ENCODE peak calls at places on chromosomes 12 and 14, in eight cellular contexts. R is NCI-H748 treated with DMSO at 0.1 percent for 48 hours; M is anterior cingulate cortex; B is cerebellum; U is D341Med; H is stimulated activated CD4-positive, alpha-beta T cell treated with anti-CD3 and anti-CD28 coated beads, Interleukin-12 subunit alpha, Interleukin-12 subunit beta, amount 100 ng/mL, for 24 hours; W is trophoblast cell; V is activated CD8-positive, alpha-beta memory T cell treated with anti-CD3 and anti-CD28 coated beads for 4 hours. K is an unnamed sample.

GRCh38 chr14:101007765-101008164 is 104.2 kb upstream of the RTL1 start:
- DNase-seq in W (no peak), H (no peak), R (no peak), U (no peak), M (no peak), B (no peak), V (no peak), K (no peak)

GRCh38 chr12:125079943-125080645 is 14.9 kb downstream of the AACS start:
- DNase-seq in B (no peak), M (peak), U (peak), W (peak), V (no peak), H (no peak), R (no peak), K (no peak)

GRCh38 chr12:34275129-34275528 is 252.8 kb downstream of the ALG10 start:
- DNase-seq in W (no peak), H (no peak), R (no peak), M (no peak), B (no peak), V (no peak), U (peak), K (no peak)

GRCh38 chr14:53845813-53846693 is 110.6 kb downstream of the BMP4 start:
- DNase-seq in V (no peak), W (peak), H (no peak), U (no peak), B (no peak), M (no peak), R (no peak), K (no peak)

GRCh38 chr14:35438910-35439713 is 34.6 kb upstream of the NFKBIA start:
- DNase-seq in U (peak), M (no peak), R (peak), B (no peak), W (peak), V (no peak), H (no peak), K (no peak)

GRCh38 chr12:107458163-107458562 is 227.4 kb upstream of the PWP1 start:
- DNase-seq in U (no peak), M (no peak), V (no peak), W (no peak), H (no peak), R (no peak), B (no peak), K (no peak)

GRCh38 chr12:119182701-119183493 is 4.2 kb downstream of the HSPB8 start:
- DNase-seq in U (no peak), V (no peak), H (no peak), W (peak), R (no peak), M (peak), B (no peak), K (no peak)

GRCh38 chr12:112130461-112130998 is 5.2 kb downstream of the TRAFD1 start:
- DNase-seq in R (no peak), B (no peak), H (no peak), M (no peak), W (peak), V (no peak), U (no peak), K (no peak)

GRCh38 chr14:68636597-68636996 is 156.3 kb downstream of the ZFP36L1 start:
- DNase-seq in U (no peak), H (no peak), M (no peak), B (no peak), V (no peak), W (no peak), R (no peak), K (peak)

GRCh38 chr12:49702676-49703228 is 4.5 kb downstream of the FMNL3 start:
- DNase-seq in U (no peak), R (no peak), H (no peak), V (no peak), B (no peak), M (no peak), W (no peak), K (no peak)

GRCh38 chr12:82300611-82301010 is 57.6 kb downstream of the CCDC59 start:
- DNase-seq in U (no peak), B (no peak), W (no peak), M (no peak), R (no peak), V (no peak), H (no peak), K (no peak)

GRCh38 chr14:75825147-75825592 is 156.6 kb downstream of the TGFB3 start:
- DNase-seq in R (no peak), V (no peak), H (no peak), U (no peak), W (no peak), B (no peak), M (no peak), K (no peak)

GRCh38 chr12:2273751-2274150 is 221.0 kb downstream of the CACNA1C start:
- DNase-seq in U (no peak), W (no peak), R (no peak), H (no peak), B (no peak), M (no peak), V (no peak), K (no peak)

GRCh38 chr12:49750027-49750977 is 8.9 kb downstream of the TMBIM6 start:
- DNase-seq in M (no peak), U (no peak), R (no peak), H (no peak), V (peak), B (no peak), W (peak), K (peak)

GRCh38 chr14:97456958-97457357 is 659.8 kb downstream of the VRK1 start:
- DNase-seq in R (no peak), V (peak), H (peak), M (no peak), U (no peak), B (no peak), W (peak), K (peak)

GRCh38 chr14:104749111-104749649 is 3.8 kb upstream of the SIVA1 start:
- DNase-seq in R (no peak), U (no peak), V (no peak), H (no peak), M (no peak), B (no peak), W (peak), K (no peak)

GRCh38 chr14:101552786-101553231 is 8.5 kb upstream of the DIO3 start:
- DNase-seq in H (no peak), M (no peak), V (no peak), U (no peak), B (no peak), W (no peak), R (no peak), K (no peak)

GRCh38 chr14:68544150-68544892 is 248.5 kb downstream of the ZFP36L1 start:
- DNase-seq in B (no peak), R (no peak), W (peak), H (no peak), M (peak), V (no peak), U (no peak), K (no peak)

GRCh38 chr14:58272589-58273372 is 25.6 kb upstream of the ARID4A start:
- DNase-seq in B (peak), V (no peak), H (no peak), W (peak), M (no peak), R (no peak), U (no peak), K (no peak)

GRCh38 chr12:127688901-127689428 is 578.0 kb upstream of the TMEM132C start:
- DNase-seq in H (no peak), M (no peak), V (no peak), W (no peak), U (no peak), R (no peak), B (no peak), K (no peak)

GRCh38 chr12:13487326-13487725 is 290.8 kb downstream of the EMP1 start:
- DNase-seq in V (no peak), W (no peak), R (no peak), M (no peak), U (no peak), H (no peak), B (peak), K (no peak)

GRCh38 chr12:126083931-126084330 is 1018.7 kb downstream of the AACS start:
- DNase-seq in V (no peak), B (no peak), U (no peak), M (no peak), H (no peak), W (peak), R (no peak), K (no peak)

GRCh38 chr14:105006831-105007592 is 13.9 kb downstream of the CDCA4 start:
- DNase-seq in B (no peak), R (no peak), U (peak), W (no peak), M (no peak), H (no peak), V (no peak), K (no peak)

GRCh38 chr14:89215166-89215940 is 201.7 kb downstream of the FOXN3 start:
- DNase-seq in B (no peak), W (peak), H (no peak), R (no peak), M (no peak), U (no peak), V (no peak), K (no peak)

GRCh38 chr14:69079747-69080146 is 73.2 kb downstream of the DCAF5 start:
- DNase-seq in V (no peak), M (no peak), H (no peak), U (no peak), R (no peak), B (no peak), W (no peak), K (no peak)

GRCh38 chr14:70057519-70058136 is 131.1 kb downstream of the SLC8A3 start:
- DNase-seq in M (no peak), R (no peak), B (no peak), U (no peak), H (no peak), V (no peak), W (no peak), K (no peak)

GRCh38 chr12:23099104-23099503 is 474.1 kb downstream of the ETNK1 start:
- DNase-seq in H (no peak), R (no peak), M (no peak), B (no peak), W (no peak), V (no peak), U (no peak), K (no peak)

GRCh38 chr14:103385153-103385993 is at the start of gene MARK3:
- DNase-seq in M (peak), R (peak), V (peak), U (peak), B (peak), W (peak), H (peak), K (peak)

GRCh38 chr14:74475678-74476077 is 17.4 kb downstream of the NPC2 start:
- DNase-seq in R (no peak), U (no peak), B (no peak), H (no peak), M (no peak), W (peak), V (no peak), K (no peak)

GRCh38 chr14:69699743-69700309 is 67.1 kb upstream of the SRSF5 start:
- DNase-seq in W (no peak), B (no peak), M (no peak), U (no peak), H (no peak), V (no peak), R (peak), K (no peak)

GRCh38 chr14:68955164-68955921 is 23.8 kb downstream of the ACTN1 start:
- DNase-seq in M (no peak), V (no peak), W (no peak), B (no peak), R (no peak), U (no peak), H (no peak), K (no peak)

GRCh38 chr14:102829106-102829505 is 51.9 kb downstream of the TRAF3 start:
- DNase-seq in B (no peak), W (no peak), R (no peak), H (no peak), U (no peak), V (no peak), M (no peak), K (no peak)

GRCh38 chr12:88946377-88946997 is 366.2 kb upstream of the KITLG start:
- DNase-seq in B (no peak), R (no peak), W (peak), V (no peak), H (no peak), M (no peak), U (peak), K (no peak)

GRCh38 chr12:30026621-30027234 is 243.0 kb upstream of the TMTC1 start:
- DNase-seq in B (no peak), H (no peak), V (no peak), U (no peak), M (no peak), W (peak), R (no peak), K (no peak)

GRCh38 chr12:115666168-115666567 is 611.3 kb downstream of the MED13L start:
- DNase-seq in U (no peak), V (no peak), W (no peak), B (no peak), H (no peak), M (no peak), R (no peak), K (no peak)

GRCh38 chr12:99498756-99499155 is 148.8 kb upstream of the GARIN6 start:
- DNase-seq in R (no peak), V (no peak), U (no peak), M (no peak), H (no peak), W (peak), B (no peak), K (no peak)

GRCh38 chr14:34628681-34629135 is 1.2 kb downstream of the SNX6 start:
- DNase-seq in M (no peak), H (no peak), U (no peak), W (no peak), R (no peak), B (no peak), V (no peak), K (no peak)